ENCODE peak calls at places on chromosomes 3 and 15, in eight cellular contexts. Z, Y, R, N, K, X, M and L are unnamed samples.

GRCh38 chr3:72385172-72385571 is 463.1 kb downstream of the SHQ1 start:
- DNase-seq in Y (no peak), K (no peak), X (no peak), Z (no peak), M (no peak), R (no peak), N (no peak), L (no peak)

GRCh38 chr3:182438398-182438797 is 354.9 kb upstream of the ATP11B start:
- DNase-seq in K (no peak), R (no peak), Y (no peak), Z (no peak), M (no peak), X (no peak), N (no peak), L (no peak)

GRCh38 chr15:71588746-71589145 is 221.6 kb upstream of the NR2E3 start:
- DNase-seq in R (no peak), Y (no peak), M (peak; percentile 73), K (no peak), N (peak; percentile 30), Z (no peak), X (peak; percentile 39), L (no peak)

GRCh38 chr15:77867266-77868047 is 210.1 kb downstream of the TBC1D2B start:
- DNase-seq in M (no peak), R (peak; percentile 32), X (no peak), Z (no peak), Y (no peak), K (peak; percentile 50), N (no peak), L (no peak)

GRCh38 chr3:182725372-182726251 is 67.7 kb upstream of the ATP11B start:
- DNase-seq in M (no peak), Y (no peak), K (no peak), X (no peak), R (no peak), N (no peak), Z (no peak), L (no peak)

GRCh38 chr3:83890039-83890762 is 1068.6 kb upstream of the CADM2 start:
- DNase-seq in X (no peak), K (no peak), M (no peak), R (no peak), Z (no peak), N (no peak), Y (no peak), L (no peak)

GRCh38 chr3:152391671-152392070 is 122.9 kb downstream of the MBNL1 start:
- DNase-seq in R (no peak), X (no peak), Z (no peak), Y (no peak), N (no peak), M (no peak), K (no peak), L (no peak)

GRCh38 chr3:132417695-132418520 is 606 bp downstream of the DNAJC13 start:
- DNase-seq in X (peak; percentile 57), N (peak; percentile 23), K (no peak), M (peak; percentile 77), Y (no peak), Z (no peak), R (peak; percentile 80), L (no peak)

GRCh38 chr15:87623832-87624231 is 632.7 kb downstream of the NTRK3 start:
- DNase-seq in N (no peak), Y (no peak), Z (no peak), M (no peak), X (peak; percentile 47), R (no peak), K (no peak), L (no peak)

GRCh38 chr3:79843180-79843579 is 75.4 kb upstream of the ROBO1 start:
- DNase-seq in Z (no peak), X (no peak), M (no peak), N (no peak), K (no peak), Y (no peak), R (no peak), L (no peak)

GRCh38 chr3:87793322-87793877 is 265.4 kb downstream of the CGGBP1 start:
- DNase-seq in Z (no peak), K (peak; percentile 17), M (no peak), Y (no peak), N (no peak), R (no peak), X (peak; percentile 11), L (no peak)

GRCh38 chr3:12049675-12050074 is 45.5 kb downstream of the SYN2 start:
- DNase-seq in Y (no peak), K (no peak), X (no peak), Z (no peak), N (no peak), M (no peak), R (no peak), L (no peak)

GRCh38 chr3:12041476-12041875 is 37.3 kb downstream of the SYN2 start:
- DNase-seq in R (no peak), Y (no peak), M (no peak), Z (no peak), N (no peak), X (no peak), K (no peak), L (no peak)

GRCh38 chr3:12042638-12043037 is 38.5 kb downstream of the SYN2 start:
- DNase-seq in X (no peak), Z (no peak), N (no peak), M (no peak), K (no peak), R (no peak), Y (no peak), L (no peak)

GRCh38 chr3:12044860-12045259 is 40.7 kb downstream of the SYN2 start:
- DNase-seq in K (no peak), R (no peak), Y (no peak), N (no peak), X (no peak), M (no peak), Z (no peak), L (no peak)

DNA sequence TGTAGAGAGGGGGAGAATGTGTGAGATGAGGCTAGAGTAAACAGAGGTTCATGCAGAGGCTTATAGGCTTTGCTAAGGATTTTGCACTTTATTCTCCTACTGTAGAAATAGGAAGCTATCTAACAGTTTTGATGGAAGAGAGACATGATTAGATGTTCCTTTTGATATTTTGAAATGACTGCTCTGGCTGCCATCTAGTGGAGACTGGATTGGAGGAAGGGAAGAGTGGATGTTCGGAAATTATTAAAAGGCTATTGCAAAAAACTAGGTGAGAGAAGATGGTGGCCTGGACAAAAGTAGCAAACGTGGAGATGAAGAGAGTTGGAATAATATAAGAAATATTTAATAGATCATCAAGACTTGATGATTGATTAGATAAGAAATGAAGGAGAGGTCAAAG is 42.2 kb downstream of the SYN2 start:
- DNase-seq in Y (no peak), X (peak; percentile 6), K (no peak), Z (no peak), M (no peak), R (no peak), N (no peak), L (no peak)
- TF ChIP-seq CTCF in Y (no peak), X (peak; percentile 52), K (no peak), Z (peak; percentile 57), M (peak; percentile 20), R (no peak), N (peak; percentile 56), L (peak; percentile 30)

GRCh38 chr3:165716592-165716991 is 120.6 kb downstream of the BCHE start:
- DNase-seq in N (no peak), Y (no peak), X (no peak), K (no peak), Z (no peak), M (no peak), R (no peak), L (no peak)
- TF ChIP-seq CTCF in N (peak; percentile 7), Y (no peak), X (no peak), K (no peak), Z (no peak), M (no peak), R (no peak), L (no peak)

DNA sequence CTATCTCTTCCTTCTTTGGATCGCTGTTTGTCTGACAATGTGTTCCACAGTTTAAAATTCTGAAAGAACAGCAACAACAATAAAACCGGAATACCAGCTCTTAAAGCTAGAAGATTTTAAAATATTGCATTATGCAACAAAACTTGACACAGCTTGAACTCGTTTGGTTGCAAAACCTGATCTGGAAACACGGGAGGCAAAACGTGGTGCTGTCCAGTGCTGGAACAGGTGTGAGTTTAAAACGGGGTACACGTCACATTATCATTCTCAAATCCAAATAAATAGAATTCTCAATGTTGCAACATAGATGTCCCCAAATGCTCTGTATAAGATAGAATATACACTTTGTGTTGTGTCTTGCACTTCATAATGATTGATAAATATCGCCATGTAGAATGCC is 110.9 kb upstream of the LYSMD4 start:
- DNase-seq in Y (no peak), M (no peak), R (no peak), K (no peak), N (no peak), X (no peak), Z (no peak), L (no peak)
- TF ChIP-seq CTCF in Y (no peak), M (no peak), R (no peak), K (no peak), N (no peak), X (no peak), Z (no peak), L (no peak)

DNA sequence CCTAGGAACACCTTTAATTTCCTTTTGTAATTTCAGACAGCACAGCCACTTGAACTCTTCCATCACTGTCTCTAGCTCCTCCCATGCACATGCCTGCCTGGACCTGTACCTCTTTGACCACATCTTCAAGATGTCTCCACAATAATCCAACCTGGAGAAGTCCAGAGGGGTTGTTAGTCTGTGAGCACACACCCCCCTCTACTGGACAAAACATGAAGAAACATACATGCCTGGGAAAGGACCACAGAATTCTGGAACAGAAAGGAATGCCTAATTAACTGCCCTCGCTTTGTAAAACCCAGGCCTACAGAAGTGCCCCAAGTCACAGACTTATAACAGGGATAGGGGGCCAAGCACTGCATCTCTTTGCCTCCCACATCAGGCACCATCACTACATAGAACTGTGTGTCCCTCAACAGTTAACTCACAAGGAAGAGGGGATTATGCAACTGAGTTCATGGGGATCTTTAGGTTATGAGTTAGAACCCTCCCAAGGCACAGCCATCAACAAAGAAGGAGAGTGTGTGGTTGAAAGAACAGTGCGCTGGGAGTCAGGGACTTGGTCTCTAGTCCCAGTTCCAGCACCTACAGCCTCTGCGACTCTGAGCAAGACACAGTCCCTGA is 61.7 kb downstream of the FMN1 start:
- DNase-seq in N (no peak), M (peak; percentile 90), X (peak; percentile 74), Z (peak; percentile 38), Y (no peak), K (no peak), R (no peak), L (peak; percentile 22)
- TF ChIP-seq CTCF in N (peak; percentile 90), M (peak; percentile 90), X (peak; percentile 91), Z (peak; percentile 87), Y (no peak), K (peak; percentile 53), R (no peak), L (peak; percentile 80)

DNA sequence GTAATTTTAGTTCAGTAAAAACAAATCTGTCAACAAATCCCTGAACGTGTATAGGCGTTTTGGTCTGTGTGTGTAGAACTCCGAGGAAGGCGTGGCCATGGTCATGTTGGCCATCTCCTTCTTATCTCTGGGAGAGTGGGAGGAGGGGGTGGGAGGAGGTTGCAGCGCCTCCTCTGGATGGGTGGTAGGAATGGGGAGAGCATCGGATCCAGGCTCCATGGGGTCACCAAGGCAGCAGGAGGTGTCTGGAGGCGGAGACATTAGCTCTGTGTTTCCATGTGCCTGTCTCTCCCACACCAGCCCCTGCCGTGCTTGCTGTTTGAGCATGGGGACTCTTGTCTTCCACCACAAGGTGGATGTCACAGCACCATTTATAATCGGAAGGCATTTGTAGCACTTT is 34.5 kb upstream of the TRPM1 start:
- DNase-seq in Z (no peak), M (no peak), K (no peak), R (no peak), X (peak; percentile 57), N (no peak), Y (no peak), L (no peak)
- TF ChIP-seq CTCF in Z (no peak), M (no peak), K (no peak), R (no peak), X (no peak), N (no peak), Y (no peak), L (no peak)